ENCODE peak calls at places on chromosomes 12 and 14, in five cellular contexts. H is HepG2, L is SK-N-SH, I is K562, N is GM12878. Q is an unnamed sample.

GRCh38 chr14:100096656-100097055 is 31.4 kb downstream of the EVL start:
- DNase-seq in H (no peak), L (no peak), I (no peak), N (no peak), Q (no peak)

GRCh38 chr12:72549184-72549583 is 277.0 kb downstream of the TRHDE start:
- DNase-seq in H (no peak), L (no peak), I (no peak), N (no peak), Q (no peak)

GRCh38 chr14:100979780-100980179 is 76.3 kb upstream of the RTL1 start:
- DNase-seq in H (no peak), L (no peak), I (no peak), N (no peak), Q (no peak)

GRCh38 chr12:76588881-76589565 is 29.5 kb upstream of the OSBPL8 start:
- DNase-seq in H (no peak), L (no peak), I (no peak), N (no peak), Q (peak; percentile 86)

GRCh38 chr14:63852271-63852816 is 460 bp upstream of the SYNE2 start:
- DNase-seq in H (no peak), L (peak; percentile 39), I (no peak), N (no peak), Q (no peak)

GRCh38 chr12:39685854-39686608 is 66.4 kb upstream of the ABCD2 start:
- DNase-seq in H (no peak), L (no peak), I (no peak), N (no peak), Q (no peak)

GRCh38 chr14:91173221-91173670 is 59.4 kb downstream of the DGLUCY start:
- DNase-seq in H (peak; percentile 62), L (peak; percentile 73), I (peak; percentile 69), N (peak; percentile 23), Q (peak; percentile 54)

GRCh38 chr12:110688446-110689001 is 391 bp downstream of the HVCN1 start:
- DNase-seq in H (no peak), L (no peak), I (peak; percentile 4), N (no peak), Q (no peak)

GRCh38 chr14:22865424-22866215 is 5.9 kb upstream of the LRP10 start:
- DNase-seq in H (no peak), L (peak; percentile 29), I (peak; percentile 66), N (no peak), Q (no peak)

GRCh38 chr14:96191355-96191754 is 13.3 kb upstream of the BDKRB2 start:
- DNase-seq in H (no peak), L (no peak), I (no peak), N (no peak), Q (no peak)

GRCh38 chr14:101927859-101928258 is 36.5 kb upstream of the DYNC1H1 start:
- DNase-seq in H (no peak), L (peak; percentile 93), I (peak; percentile 82), N (no peak), Q (peak; percentile 22)

GRCh38 chr12:79307340-79307739 is 383.4 kb downstream of the PAWR start:
- DNase-seq in H (no peak), L (no peak), I (no peak), N (no peak), Q (no peak)

GRCh38 chr14:54446201-54446693 is 5.1 kb upstream of the CNIH1 start:
- DNase-seq in H (no peak), L (no peak), I (no peak), N (no peak), Q (peak; percentile 84)

GRCh38 chr12:120820885-120821510 is 83.2 kb downstream of the SPPL3 start:
- DNase-seq in H (no peak), L (no peak), I (no peak), N (no peak), Q (no peak)

DNA sequence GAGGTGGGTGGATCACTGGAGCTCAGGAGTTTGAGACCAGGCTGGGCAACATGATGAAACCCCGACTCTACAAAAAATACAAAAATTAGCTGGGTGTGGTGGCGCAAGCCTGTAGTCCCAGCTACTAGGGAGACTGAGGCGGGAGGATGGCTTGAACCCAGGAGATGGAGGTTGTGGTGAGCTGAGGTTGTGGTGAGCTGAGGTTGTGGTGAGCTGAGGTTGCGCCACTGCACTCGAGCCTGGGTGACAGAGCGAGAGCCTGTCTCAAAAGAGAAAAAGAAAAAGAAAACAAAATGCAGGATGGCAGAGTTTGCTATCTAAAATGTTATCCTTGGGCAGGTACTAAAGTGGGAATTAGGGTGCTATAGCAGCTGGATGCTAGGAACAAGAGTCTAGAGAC is 10.8 kb upstream of the GPRC5A start:
- DNase-seq in H (no peak), L (no peak), I (no peak), N (no peak), Q (no peak)
- H3K27ac ChIP-seq in H (no peak overlapping the region), L (no peak overlapping the region), I (no peak overlapping the region), N (no peak overlapping the region), Q (no peak overlapping the region)

DNA sequence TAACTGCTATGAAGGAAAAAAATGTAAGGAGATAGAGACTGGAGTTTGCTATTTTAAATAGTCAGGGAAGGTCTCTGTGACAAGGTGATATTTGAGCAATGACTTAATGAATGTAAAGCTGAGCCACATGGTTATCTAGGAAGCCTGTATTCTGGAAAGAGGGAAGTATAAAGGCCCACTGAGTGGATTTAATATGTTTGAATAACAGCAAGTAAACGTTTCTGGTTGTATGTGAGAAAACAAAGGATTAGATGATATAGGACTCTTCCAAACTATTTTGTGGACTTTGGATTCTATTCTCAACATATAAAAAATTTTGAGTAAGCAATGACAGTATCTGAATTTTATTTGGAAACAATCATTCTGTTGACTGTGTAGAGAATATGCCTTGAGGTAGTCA is 5.2 kb downstream of the LRRIQ1 start:
- DNase-seq in H (no peak), L (no peak), I (no peak), N (no peak), Q (no peak)
- TF ChIP-seq POLR2AphosphoS5 in H (no peak), L (no peak), I (no peak), N (no peak), Q (no peak)

GRCh38 chr12:16003460-16003859 is 92.3 kb downstream of the DERA start:
- DNase-seq in H (no peak), L (no peak), I (no peak), N (no peak), Q (no peak)
- TF ChIP-seq GABPA in H (no peak), L (no peak), I (no peak), N (no peak), Q (no peak)

DNA sequence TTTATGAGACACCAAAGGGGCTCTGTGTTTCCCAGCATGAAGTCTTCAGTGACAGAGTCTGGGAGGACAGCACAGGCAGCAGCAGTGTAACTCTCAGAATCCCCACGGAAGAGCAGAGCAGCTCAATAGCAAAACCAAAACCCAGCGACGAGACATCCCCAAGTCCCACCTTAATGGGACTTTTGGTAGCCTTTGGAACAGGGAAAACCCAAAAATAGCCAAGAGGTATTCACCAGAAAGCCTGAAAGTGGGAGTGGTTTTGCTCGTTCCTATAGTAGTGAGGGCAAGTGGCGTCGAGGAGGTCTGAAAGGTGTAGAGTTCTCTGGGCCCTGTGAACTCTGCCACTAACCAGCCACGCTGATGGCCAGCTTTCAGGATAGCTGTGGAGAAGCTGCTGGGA is 174.6 kb downstream of the ETV6 start:
- DNase-seq in H (no peak), L (no peak), I (no peak), N (no peak), Q (no peak)
- H3K27ac ChIP-seq in H (no peak overlapping the region), L (no peak overlapping the region), I (no peak overlapping the region), N (peak overlapping the region; percentile 83), Q (peak overlapping the region; percentile 5)

GRCh38 chr12:65742481-65742971 is 81.8 kb upstream of the HMGA2 start:
- DNase-seq in H (no peak), L (no peak), I (no peak), N (no peak), Q (no peak)
- TF ChIP-seq POLR2AphosphoS5 in H (no peak), L (no peak), I (no peak), N (no peak), Q (no peak)

DNA sequence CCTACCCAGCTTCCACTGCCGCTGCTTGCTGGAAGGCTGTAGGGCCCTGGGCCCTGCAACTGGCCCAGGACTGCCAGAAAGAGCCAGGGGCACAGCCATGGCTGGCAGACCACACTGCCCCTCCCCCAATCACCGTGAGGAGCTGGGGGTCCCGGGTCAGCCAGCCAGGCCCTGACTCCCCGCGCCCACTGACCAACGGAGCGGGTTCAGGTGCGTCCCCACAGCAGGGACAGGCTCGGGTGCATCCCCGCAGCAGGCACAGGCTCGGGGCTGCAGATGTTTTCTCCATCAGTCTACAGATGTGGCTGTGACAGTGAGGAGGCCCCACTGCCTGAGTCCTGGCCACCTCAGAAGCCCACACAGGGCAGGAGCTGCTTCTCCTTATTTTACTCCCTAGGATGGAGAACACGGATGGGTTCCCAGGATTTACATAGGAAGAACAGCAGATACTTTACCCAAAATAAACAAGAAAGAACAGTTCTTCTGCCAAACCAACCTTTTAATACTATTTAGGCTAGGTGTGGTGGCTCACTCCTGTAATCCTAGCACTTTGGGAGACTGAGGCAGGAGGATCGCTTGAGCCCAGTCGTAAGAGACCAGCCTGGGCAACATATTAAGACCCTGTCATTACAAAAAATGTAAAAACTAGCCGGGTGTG is 61.1 kb downstream of the TESC start:
- DNase-seq in H (no peak), L (no peak), I (no peak), N (no peak), Q (no peak)
- TF ChIP-seq GABPA in H (no peak), L (no peak), I (no peak), N (no peak), Q (no peak)

DNA sequence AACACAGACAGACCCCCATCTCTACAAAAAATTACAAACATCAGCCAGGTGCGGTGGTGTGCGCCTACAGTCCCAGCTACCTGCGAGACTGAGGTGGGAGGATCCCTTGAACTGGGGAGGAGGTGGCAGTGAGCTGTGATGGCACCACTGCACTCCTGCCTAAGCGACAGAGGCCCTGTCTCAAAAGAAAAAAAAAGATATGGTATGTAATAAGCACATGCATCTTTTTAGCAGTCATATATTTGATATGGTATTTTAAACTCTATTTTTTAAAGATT is 7.2 kb downstream of the SLC15A4 start:
- DNase-seq in H (no peak), L (no peak), I (no peak), N (no peak), Q (no peak)
- H3K27ac ChIP-seq in H (no peak overlapping the region), L (no peak overlapping the region), I (no peak overlapping the region), N (peak overlapping the region; percentile 94), Q (no peak overlapping the region)

GRCh38 chr12:64951944-64952343 is 127.5 kb downstream of the TBC1D30 start:
- DNase-seq in H (no peak), L (no peak), I (no peak), N (no peak), Q (no peak)

GRCh38 chr12:64943686-64944085 is 119.2 kb downstream of the TBC1D30 start:
- DNase-seq in H (no peak), L (no peak), I (no peak), N (no peak), Q (peak; percentile 36)

GRCh38 chr12:64950899-64951298 is 126.5 kb downstream of the TBC1D30 start:
- DNase-seq in H (no peak), L (no peak), I (no peak), N (no peak), Q (no peak)

DNA sequence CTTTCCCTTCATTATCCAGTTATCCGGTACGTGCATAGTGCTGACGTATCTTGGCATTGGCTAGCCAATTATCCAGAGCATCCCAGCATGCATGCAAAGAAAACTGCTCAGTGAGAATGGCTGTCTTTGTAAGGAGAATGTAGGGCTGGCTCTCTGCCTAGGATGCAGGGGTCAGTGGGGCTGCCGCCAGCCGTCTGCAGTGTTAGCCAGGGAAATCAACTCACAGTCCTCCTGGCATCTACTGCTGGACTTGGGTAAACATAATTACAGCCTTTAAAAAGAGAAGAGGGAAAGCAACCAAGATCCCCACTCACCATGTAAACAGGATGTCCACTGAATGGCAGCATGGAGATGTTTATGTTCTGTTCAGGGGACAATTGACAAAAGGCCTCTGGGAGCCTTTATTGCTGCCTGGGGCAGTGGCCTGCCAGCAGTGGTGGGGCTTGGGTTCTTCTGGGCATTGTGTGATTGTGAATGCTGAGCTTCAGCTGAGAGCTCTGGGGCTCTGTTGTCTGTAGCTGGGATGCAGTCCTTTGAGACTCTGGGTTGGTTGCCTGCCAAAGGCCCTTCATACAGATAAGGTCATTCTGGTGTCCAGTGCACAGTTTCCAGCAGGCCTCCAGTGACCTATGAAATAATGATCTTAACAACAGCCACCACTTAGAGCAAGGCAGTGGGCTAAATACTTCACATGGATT is 121.8 kb downstream of the TBC1D30 start:
- DNase-seq in H (no peak), L (peak; percentile 69), I (no peak), N (no peak), Q (no peak)
- TF ChIP-seq POLR2AphosphoS5 in H (no peak), L (no peak), I (no peak), N (no peak), Q (no peak)